ENCODE peak calls at places on chromosomes 2 and 18, in four cellular contexts. T is stimulated activated CD4-positive, alpha-beta T cell treated with anti-CD3 and anti-CD28 coated beads, Interleukin-2, amount 100 ng/mL, for 48 hours; L is A549; I is MG63. F is an unnamed sample.

GRCh38 chr18:77811510-77811909 is 561.9 kb downstream of the GALR1 start:
- DNase-seq in I (peak), T (no peak), L (no peak), F (no peak)

GRCh38 chr18:63342206-63342605 is 22.6 kb upstream of the BCL2 start:
- DNase-seq in L (peak), T (no peak), I (no peak), F (no peak)

GRCh38 chr2:204776781-204777559 is 231.7 kb downstream of the PARD3B start:
- DNase-seq in T (no peak), L (no peak), I (peak), F (no peak)

GRCh38 chr2:172073518-172073917 is 11.8 kb upstream of the DLX1 start:
- DNase-seq in T (no peak), I (no peak), L (no peak), F (no peak)

GRCh38 chr2:239949537-239949936 is 75.6 kb downstream of the NDUFA10 start:
- DNase-seq in T (no peak), I (no peak), L (no peak), F (no peak)

GRCh38 chr2:175030380-175031271 is 25.4 kb upstream of the CHN1 start:
- DNase-seq in I (peak), T (no peak), L (peak), F (no peak)

GRCh38 chr2:8357738-8358137 is 324.1 kb upstream of the ID2 start:
- DNase-seq in T (no peak), L (no peak), I (no peak), F (no peak)

GRCh38 chr2:120729410-120730052 is 6.1 kb upstream of the GLI2 start:
- DNase-seq in T (no peak), L (peak), I (peak), F (no peak)

GRCh38 chr18:67551146-67551545 is 34.6 kb upstream of the DSEL start:
- DNase-seq in I (no peak), T (no peak), L (no peak), F (no peak)

GRCh38 chr2:45329045-45329677 is 281.9 kb downstream of the SRBD1 start:
- DNase-seq in I (peak), L (peak), T (no peak), F (no peak)

GRCh38 chr2:16625201-16625729 is 40.4 kb downstream of the CYRIA start:
- DNase-seq in I (no peak), L (no peak), T (no peak), F (no peak)

GRCh38 chr2:168974370-168974769 is 56.8 kb downstream of the ABCB11 start:
- DNase-seq in I (no peak), T (no peak), L (no peak), F (no peak)

GRCh38 chr2:169778421-169778820 is 20.2 kb upstream of the SSB start:
- DNase-seq in L (no peak), T (no peak), I (no peak), F (no peak)

GRCh38 chr2:48515588-48515987 is 14.4 kb upstream of the STON1 start:
- DNase-seq in I (no peak), L (no peak), T (no peak), F (no peak)

GRCh38 chr2:42722328-42723190 is 41.4 kb downstream of the OXER1 start:
- DNase-seq in I (peak), L (no peak), T (no peak), F (peak)

GRCh38 chr2:172710584-172711024 is 25.0 kb upstream of the RAPGEF4 start:
- DNase-seq in L (peak), T (peak), I (peak), F (no peak)

GRCh38 chr2:46828491-46829239 is 86.9 kb downstream of the MCFD2 start:
- DNase-seq in L (no peak), I (no peak), T (no peak), F (no peak)

GRCh38 chr2:235820571-235820970 is 326.7 kb downstream of the AGAP1 start:
- DNase-seq in I (no peak), T (no peak), L (no peak), F (no peak)

GRCh38 chr2:31334311-31335026 is 80.1 kb downstream of the XDH start:
- DNase-seq in L (no peak), T (no peak), I (no peak), F (no peak)

GRCh38 chr2:128781166-128781887 is 462.7 kb upstream of the HS6ST1 start:
- DNase-seq in L (no peak), T (no peak), I (no peak), F (no peak)

GRCh38 chr2:69375494-69376353 is 11.3 kb downstream of the GFPT1 start:
- DNase-seq in I (no peak), L (no peak), T (no peak), F (no peak)

GRCh38 chr2:9207641-9208301 is 1.2 kb downstream of the ASAP2 start:
- DNase-seq in L (peak), I (peak), T (no peak), F (no peak)

GRCh38 chr2:226601881-226602280 is 197.7 kb downstream of the IRS1 start:
- DNase-seq in T (no peak), L (no peak), I (no peak), F (no peak)

GRCh38 chr2:156399224-156399949 is 36.8 kb upstream of the GPD2 start:
- DNase-seq in T (no peak), L (peak), I (peak), F (no peak)

GRCh38 chr2:201327678-201328077 is 29.5 kb downstream of the FLACC1 start:
- DNase-seq in T (no peak), L (no peak), I (no peak), F (no peak)

GRCh38 chr2:209579236-209579749 is 155.4 kb downstream of the MAP2 start:
- DNase-seq in T (no peak), I (peak), L (no peak), F (no peak)

GRCh38 chr18:49212819-49213218 is 247.6 kb downstream of the DYM start:
- DNase-seq in I (no peak), T (no peak), L (no peak), F (no peak)

GRCh38 chr2:224909885-224910517 is 132.3 kb downstream of the DOCK10 start:
- DNase-seq in T (no peak), L (peak), I (peak), F (no peak)

GRCh38 chr2:37005118-37005868 is 39.0 kb upstream of the STRN start:
- DNase-seq in L (no peak), I (no peak), T (peak), F (peak)

GRCh38 chr2:107325983-107326786 is 440.2 kb upstream of the ST6GAL2 start:
- DNase-seq in T (no peak), L (no peak), I (peak), F (no peak)

GRCh38 chr2:174552891-174553290 is 44.7 kb downstream of the WIPF1 start:
- DNase-seq in I (no peak), T (no peak), L (no peak), F (no peak)

GRCh38 chr2:72915076-72915906 is 2.0 kb upstream of the EMX1 start:
- DNase-seq in T (no peak), L (no peak), I (no peak), F (no peak)

GRCh38 chr2:96800762-96801463 is 15.2 kb upstream of the CNNM3 start:
- DNase-seq in L (peak), T (peak), I (peak), F (no peak)

GRCh38 chr2:158100411-158100810 is 1.3 kb upstream of the UPP2 start:
- DNase-seq in I (no peak), T (no peak), L (no peak), F (no peak)

GRCh38 chr2:189515264-189515663 is 65.3 kb downstream of the SLC40A1 start:
- DNase-seq in T (no peak), L (no peak), I (no peak), F (no peak)

GRCh38 chr2:119598576-119598975 is 54.3 kb downstream of the CFAP221 start:
- DNase-seq in L (no peak), T (no peak), I (no peak), F (no peak)

GRCh38 chr2:2590141-2590540 is 259.1 kb upstream of the MYT1L start:
- DNase-seq in T (no peak), I (no peak), L (no peak), F (no peak)

GRCh38 chr2:84908948-84909713 is 3.7 kb downstream of the TMSB10 start:
- DNase-seq in T (no peak), I (no peak), L (no peak), F (no peak)

F was measured in GM12878.